ENCODE peak calls at places on chromosomes 11 and 22, in four cellular contexts. One of them, this sample, is unnamed.

GRCh38 chr11:93567406-93567819 is 24.2 kb upstream of the SMCO4 start:
- DNase-seq in HepG2: no peak
- DNase-seq in GM12878: no peak
- DNase-seq in K562: no peak
- DNase-seq in this sample: no peak

GRCh38 chr11:8092587-8093424 is 11.8 kb downstream of the TUB start:
- DNase-seq in GM12878: no peak
- DNase-seq in HepG2: peak; percentile 58
- DNase-seq in K562: peak; percentile 78
- DNase-seq in this sample: peak; percentile 90

GRCh38 chr22:40534379-40535188 is 101.9 kb downstream of the MRTFA start:
- DNase-seq in K562: peak; percentile 10
- DNase-seq in HepG2: no peak
- DNase-seq in GM12878: peak; percentile 53
- DNase-seq in this sample: no peak

GRCh38 chr11:107293677-107294344 is 163.8 kb downstream of the CWF19L2 start:
- DNase-seq in GM12878: no peak
- DNase-seq in HepG2: peak; percentile 6
- DNase-seq in K562: no peak
- DNase-seq in this sample: no peak

GRCh38 chr22:44090571-44090905 is 66.4 kb downstream of the PARVB start:
- DNase-seq in K562: no peak
- DNase-seq in HepG2: no peak
- DNase-seq in GM12878: no peak
- DNase-seq in this sample: no peak

GRCh38 chr22:46959369-46959768 is 196.9 kb downstream of the TBC1D22A start:
- DNase-seq in K562: no peak
- DNase-seq in HepG2: no peak
- DNase-seq in GM12878: no peak
- DNase-seq in this sample: no peak

GRCh38 chr22:49803667-49804375 is 23.9 kb downstream of the BRD1 start:
- DNase-seq in K562: no peak
- DNase-seq in GM12878: no peak
- DNase-seq in HepG2: no peak
- DNase-seq in this sample: no peak

GRCh38 chr22:34993548-34993947 is 72.4 kb upstream of the ISX start:
- DNase-seq in K562: no peak
- DNase-seq in GM12878: no peak
- DNase-seq in HepG2: no peak
- DNase-seq in this sample: peak; percentile 8

GRCh38 chr11:57482782-57483569 is 22.6 kb downstream of the RTN4RL2 start:
- DNase-seq in K562: no peak
- DNase-seq in HepG2: no peak
- DNase-seq in GM12878: no peak
- DNase-seq in this sample: peak; percentile 96

GRCh38 chr11:95507794-95508193 is 276.8 kb upstream of the SESN3 start:
- DNase-seq in GM12878: no peak
- DNase-seq in K562: peak; percentile 11
- DNase-seq in HepG2: no peak
- DNase-seq in this sample: no peak

GRCh38 chr22:46294784-46295183 is 1.9 kb upstream of the GTSE1 start:
- DNase-seq in GM12878: no peak
- DNase-seq in HepG2: no peak
- DNase-seq in K562: no peak
- DNase-seq in this sample: no peak

GRCh38 chr22:30305906-30306628 is 16.8 kb upstream of the CASTOR1 start:
- DNase-seq in K562: no peak
- DNase-seq in GM12878: no peak
- DNase-seq in HepG2: no peak
- DNase-seq in this sample: no peak

GRCh38 chr11:3037041-3037944 is 19.9 kb downstream of the CARS1 start:
- DNase-seq in HepG2: peak; percentile 66
- DNase-seq in GM12878: no peak
- DNase-seq in K562: peak; percentile 62
- DNase-seq in this sample: peak; percentile 83

GRCh38 chr11:69482322-69482721 is 859 bp downstream of the LINC01488 start:
- DNase-seq in GM12878: no peak
- DNase-seq in K562: no peak
- DNase-seq in HepG2: no peak
- DNase-seq in this sample: no peak

GRCh38 chr11:122187373-122188165 is 71.6 kb upstream of the BLID start:
- DNase-seq in HepG2: no peak
- DNase-seq in GM12878: no peak
- DNase-seq in K562: no peak
- DNase-seq in this sample: no peak

GRCh38 chr11:67256477-67256876 is 9.8 kb upstream of the GRK2 start:
- DNase-seq in HepG2: no peak
- DNase-seq in GM12878: no peak
- DNase-seq in K562: no peak
- DNase-seq in this sample: no peak

GRCh38 chr11:17639091-17639490 is 80.3 kb upstream of the MYOD1 start:
- DNase-seq in HepG2: no peak
- DNase-seq in GM12878: no peak
- DNase-seq in K562: no peak
- DNase-seq in this sample: peak; percentile 4
- H3K27ac ChIP-seq in HepG2: no peak overlapping the region
- H3K27ac ChIP-seq in GM12878: no peak overlapping the region
- H3K27ac ChIP-seq in K562: no peak overlapping the region
- H3K27ac ChIP-seq in this sample: no peak overlapping the region

DNA sequence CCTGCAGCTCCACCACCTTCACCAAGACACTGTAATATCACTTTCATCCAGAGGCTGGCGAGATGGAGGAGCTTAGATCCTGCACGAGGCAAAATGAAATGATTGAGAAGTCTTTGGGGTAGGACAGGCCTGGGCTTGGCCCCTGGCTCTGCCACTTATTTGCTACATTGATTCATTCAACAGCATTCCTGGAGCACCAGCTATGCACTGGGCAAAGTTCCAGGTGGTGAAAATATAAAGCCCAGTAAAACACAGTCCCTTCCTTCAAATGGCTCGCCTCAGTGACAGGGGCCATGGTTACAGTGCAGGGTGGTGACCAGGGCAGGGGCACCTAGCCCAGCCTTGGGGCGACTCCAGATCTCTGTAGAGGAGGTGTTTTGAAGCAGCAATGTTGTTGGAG is 19.7 kb downstream of the ALX4 start:
- DNase-seq in GM12878: no peak
- DNase-seq in HepG2: no peak
- DNase-seq in K562: no peak
- DNase-seq in this sample: no peak
- TF ChIP-seq FOXM1 in GM12878: no peak
- TF ChIP-seq FOXM1 in HepG2: no peak
- TF ChIP-seq FOXM1 in K562: no peak
- TF ChIP-seq FOXM1 in this sample: no peak

DNA sequence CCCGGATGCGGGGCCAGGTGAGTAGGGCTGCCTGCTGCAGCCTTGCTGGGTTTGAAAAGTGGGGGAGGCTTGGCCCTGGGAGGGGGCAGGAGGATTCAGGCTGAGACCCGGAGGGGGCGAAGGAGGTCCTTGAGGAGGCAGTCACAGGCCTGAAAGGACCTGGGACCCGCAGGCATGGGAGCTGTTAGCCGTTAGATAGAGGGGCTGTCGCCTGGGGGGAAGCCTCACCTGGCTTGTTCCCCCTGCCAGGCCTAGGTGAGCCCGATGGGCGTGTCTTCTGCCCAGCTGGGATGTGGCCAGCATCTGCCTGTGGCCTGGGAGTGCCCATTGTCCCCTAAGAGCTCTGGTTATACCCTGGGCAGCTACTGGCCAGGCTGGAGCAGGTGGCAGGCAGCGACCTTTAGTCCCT is 1.8 kb upstream of the DUSP8 start:
- DNase-seq in HepG2: no peak
- DNase-seq in GM12878: no peak
- DNase-seq in K562: no peak
- DNase-seq in this sample: peak; percentile 62
- TF ChIP-seq EP300 in HepG2: no peak
- TF ChIP-seq EP300 in GM12878: no peak
- TF ChIP-seq EP300 in K562: no peak
- TF ChIP-seq EP300 in this sample: no peak

DNA sequence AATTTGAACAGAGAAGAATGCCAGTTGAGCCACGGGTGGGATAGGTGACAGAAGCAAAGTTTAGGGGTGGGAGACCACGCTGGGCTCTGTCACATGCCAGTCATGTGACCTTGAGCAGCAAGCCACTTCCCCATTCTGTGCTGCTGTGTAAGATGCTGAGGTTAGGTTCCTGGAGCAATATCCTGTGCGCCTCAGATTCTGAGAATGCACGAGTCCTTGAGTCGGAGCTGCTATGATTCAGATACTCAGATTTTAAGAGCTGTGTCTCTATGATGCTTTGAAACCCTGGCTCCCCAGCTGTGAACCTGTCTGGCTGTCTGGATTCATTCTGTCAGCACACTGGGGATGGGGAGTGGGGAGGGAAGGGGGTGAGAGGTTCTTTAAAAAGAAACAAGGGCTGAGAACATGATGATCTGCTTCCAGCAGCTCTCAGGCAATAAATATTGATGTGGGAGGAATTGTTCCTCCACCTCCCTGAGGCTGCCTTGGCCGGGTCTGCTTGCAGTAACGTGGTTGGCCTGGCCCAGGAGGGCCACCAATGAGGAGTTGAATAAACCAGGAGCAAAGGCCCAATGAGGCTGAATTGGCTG is 24.0 kb downstream of the SLCO2B1 start:
- DNase-seq in K562: no peak
- DNase-seq in HepG2: no peak
- DNase-seq in GM12878: no peak
- DNase-seq in this sample: no peak
- H3K27ac ChIP-seq in K562: no peak overlapping the region
- H3K27ac ChIP-seq in HepG2: no peak overlapping the region
- H3K27ac ChIP-seq in GM12878: no peak overlapping the region
- H3K27ac ChIP-seq in this sample: no peak overlapping the region

DNA sequence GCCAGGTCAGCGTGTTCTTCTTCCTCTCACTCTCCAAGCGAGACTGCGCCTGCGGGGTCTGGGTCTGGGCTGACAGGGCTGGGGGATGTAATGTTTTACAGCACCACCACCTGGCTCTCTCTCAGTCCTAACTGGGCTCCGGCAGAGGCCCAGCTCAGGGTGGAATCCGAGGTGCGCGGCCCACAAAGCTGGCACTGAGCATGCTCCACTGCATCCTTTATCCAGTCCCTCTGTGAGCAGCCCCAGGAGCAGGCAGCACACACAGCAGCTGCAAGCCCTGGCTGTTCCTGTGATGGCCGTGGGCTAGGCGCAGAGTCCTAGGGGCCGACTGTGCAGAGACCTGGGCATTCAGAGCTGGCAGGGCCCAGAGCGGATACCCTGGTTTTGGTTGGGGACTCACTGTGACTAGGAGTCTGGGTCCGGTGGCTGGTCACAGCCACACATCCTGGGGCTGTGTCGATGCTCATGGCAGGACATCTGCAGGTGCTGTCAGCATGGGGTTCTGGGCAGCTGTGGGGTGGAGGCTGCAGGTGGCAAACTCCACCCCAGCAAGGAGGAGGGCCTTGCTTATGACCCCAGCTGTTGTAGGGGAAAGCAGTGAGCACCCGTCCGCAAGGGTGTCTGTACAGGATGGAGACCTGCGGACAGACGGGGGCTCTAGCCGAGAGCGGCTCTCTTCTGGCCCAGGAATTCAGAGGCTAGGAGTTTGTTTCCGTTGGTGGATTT is 4.0 kb downstream of the LRRC75B start:
- DNase-seq in HepG2: no peak
- DNase-seq in GM12878: no peak
- DNase-seq in K562: no peak
- DNase-seq in this sample: no peak
- TF ChIP-seq FOXM1 in HepG2: no peak
- TF ChIP-seq FOXM1 in GM12878: no peak
- TF ChIP-seq FOXM1 in K562: no peak
- TF ChIP-seq FOXM1 in this sample: no peak

DNA sequence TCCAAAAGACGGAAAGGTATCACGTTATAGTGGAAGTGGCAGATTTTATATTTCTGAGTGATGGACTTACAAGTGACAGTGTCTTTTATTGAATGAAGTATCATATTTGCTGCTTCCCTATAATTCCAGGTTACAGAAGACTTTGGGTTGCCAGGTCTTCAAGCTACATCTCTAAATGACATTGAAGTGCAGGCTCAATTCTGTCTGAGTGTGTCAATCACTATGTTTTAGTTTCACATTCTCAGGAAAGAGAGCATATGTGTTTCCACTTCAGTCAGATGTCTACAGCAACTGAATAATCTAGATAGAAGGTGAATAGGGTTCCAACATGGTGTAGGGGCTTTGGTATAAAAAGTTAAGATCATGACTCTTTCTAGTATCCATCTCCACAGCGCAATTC is 492.7 kb upstream of the API5 start:
- DNase-seq in K562: no peak
- DNase-seq in HepG2: no peak
- DNase-seq in GM12878: no peak
- DNase-seq in this sample: no peak
- TF ChIP-seq EP300 in K562: no peak
- TF ChIP-seq EP300 in HepG2: no peak
- TF ChIP-seq EP300 in GM12878: no peak
- TF ChIP-seq EP300 in this sample: no peak